ENCODE peak calls at places on chromosomes 13 and 19, in four cellular contexts. W, A, R and U are unnamed samples.

GRCh38 chr13:53460776-53461175 is 432.2 kb downstream of the OLFM4 start:
- DNase-seq in W (no peak), A (no peak), R (no peak), U (no peak)

GRCh38 chr13:29993716-29994488 is 143.5 kb upstream of the UBL3 start:
- DNase-seq in W (no peak), A (no peak), R (no peak), U (no peak)

GRCh38 chr19:55703790-55704215 is 28.8 kb downstream of the EPN1 start:
- DNase-seq in W (peak; percentile 56), A (peak; percentile 79), R (peak; percentile 42), U (no peak)

GRCh38 chr13:39347926-39348901 is 254.8 kb downstream of the LHFPL6 start:
- DNase-seq in W (peak; percentile 66), A (no peak), R (peak; percentile 25), U (no peak)

GRCh38 chr19:35301961-35302360 is 10.0 kb downstream of the MAG start:
- DNase-seq in W (no peak), A (no peak), R (no peak), U (no peak)

GRCh38 chr19:522726-523125 is 8.8 kb upstream of the CDC34 start:
- DNase-seq in W (no peak), A (no peak), R (no peak), U (no peak)

GRCh38 chr19:2820112-2820702 is 539 bp downstream of the ZNF554 start:
- DNase-seq in W (no peak), A (no peak), R (no peak), U (peak; percentile 28)

GRCh38 chr19:801030-801860 is 4.0 kb downstream of the PTBP1 start:
- DNase-seq in W (peak; percentile 44), A (peak; percentile 93), R (peak; percentile 80), U (peak; percentile 55)

GRCh38 chr19:32824136-32824835 is 45.3 kb downstream of the SLC7A9 start:
- DNase-seq in W (no peak), A (no peak), R (no peak), U (no peak)

GRCh38 chr13:98804336-98804855 is 51.9 kb upstream of the SLC15A1 start:
- DNase-seq in W (peak; percentile 85), A (no peak), R (no peak), U (peak; percentile 14)

GRCh38 chr13:44764334-44764733 is 188.2 kb upstream of the TSC22D1 start:
- DNase-seq in W (peak; percentile 95), A (no peak), R (no peak), U (peak; percentile 83)

GRCh38 chr13:113926301-113926761 is 47.5 kb downstream of the C13orf46 start:
- DNase-seq in W (no peak), A (peak; percentile 74), R (peak; percentile 8), U (no peak)

GRCh38 chr13:114035583-114036501 is 62.0 kb upstream of the C13orf46 start:
- DNase-seq in W (no peak), A (no peak), R (no peak), U (no peak)

GRCh38 chr19:34712606-34713261 is 21.3 kb upstream of the ZNF181 start:
- DNase-seq in W (peak; percentile 77), A (no peak), R (peak; percentile 64), U (peak; percentile 69)

GRCh38 chr13:111404746-111405145 is 84.3 kb downstream of the TEX29 start:
- DNase-seq in W (no peak), A (peak; percentile 39), R (no peak), U (no peak)

GRCh38 chr13:42211704-42212103 is 60.2 kb upstream of the AKAP11 start:
- DNase-seq in W (no peak), A (no peak), R (no peak), U (no peak)

GRCh38 chr13:64718116-64718515 is 2512.0 kb downstream of the PCDH9 start:
- DNase-seq in W (no peak), A (no peak), R (no peak), U (no peak)
- H3K4me3 ChIP-seq in W (no peak overlapping the region), A (no peak overlapping the region), R (no peak overlapping the region), U (no peak overlapping the region)

GRCh38 chr19:49926520-49926919 is 2.5 kb upstream of the ATF5 start:
- DNase-seq in W (no peak), A (no peak), R (no peak), U (no peak)
- H3K4me1 ChIP-seq in W (peaks cover 8% of the 10 kb centered on the region), A (no peaks in the 10 kb centered on the region), R (peaks cover 48% of the 10 kb centered on the region), U (peaks cover 7% of the 10 kb centered on the region)

DNA sequence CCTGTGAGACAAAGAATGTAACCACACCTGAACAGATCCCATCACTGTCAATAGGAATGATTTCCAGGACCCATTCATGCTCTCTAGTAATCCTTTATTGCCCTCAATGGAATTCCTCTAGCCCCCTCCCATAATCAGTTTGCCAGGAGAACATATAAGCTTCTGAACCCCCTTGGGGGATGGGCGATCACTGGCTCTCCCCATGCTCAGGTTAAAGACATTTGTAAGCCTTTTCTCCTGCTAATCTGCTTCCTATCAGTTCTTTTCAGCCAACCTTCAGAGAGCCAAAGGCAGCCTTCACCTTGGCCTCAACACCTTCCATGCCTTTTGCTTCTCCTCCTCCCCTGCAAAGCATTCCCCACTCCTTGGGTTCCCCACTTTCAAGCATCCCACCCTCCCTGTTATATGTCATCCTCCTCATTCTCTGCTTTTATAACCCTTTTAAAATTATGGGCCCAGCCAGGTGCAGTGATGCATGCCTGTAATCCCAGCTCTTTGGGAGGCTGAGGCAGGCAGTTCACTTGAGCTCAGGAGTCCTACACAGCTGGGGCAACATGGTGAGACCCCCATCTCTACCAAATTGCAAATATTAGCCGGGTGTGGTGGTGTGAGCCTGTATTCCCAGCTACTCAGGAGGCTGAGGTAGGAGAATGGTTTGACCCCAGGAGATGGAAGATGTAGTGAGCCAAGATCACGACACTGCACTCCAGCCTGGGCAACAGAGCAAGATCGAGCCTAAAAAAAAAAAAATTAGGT is 12.4 kb downstream of the DPRX start:
- DNase-seq in W (no peak), A (no peak), R (no peak), U (no peak)
- H3K4me3 ChIP-seq in W (no peak overlapping the region), A (no peak overlapping the region), R (no peak overlapping the region), U (no peak overlapping the region)

DNA sequence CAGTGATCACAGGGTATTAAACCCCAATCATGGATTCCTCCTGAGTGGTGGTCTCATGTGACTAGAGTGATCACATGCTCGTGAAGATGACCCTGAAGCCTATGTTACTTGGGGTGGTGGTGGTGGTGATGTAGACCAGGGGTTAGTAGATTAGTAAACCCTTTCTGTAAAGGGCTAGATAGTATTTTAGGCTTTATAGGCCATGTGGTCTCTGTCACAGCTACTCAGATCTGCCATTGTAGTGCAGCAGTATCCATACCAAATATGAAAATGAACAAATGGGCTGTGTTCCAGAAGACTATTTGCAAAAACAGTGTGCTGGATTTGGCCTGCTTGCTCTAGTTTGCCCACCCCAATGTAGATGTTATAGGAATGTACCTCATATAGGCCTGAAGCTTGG is 9.4 kb downstream of the NDFIP2 start:
- DNase-seq in W (no peak), A (no peak), R (no peak), U (no peak)
- H3K4me1 ChIP-seq in W (no peaks in the 10 kb centered on the region), A (no peaks in the 10 kb centered on the region), R (peaks cover 27% of the 10 kb centered on the region), U (peaks cover 4% of the 10 kb centered on the region)

GRCh38 chr13:36297259-36297599 is 385 bp downstream of the CCDC169 start:
- DNase-seq in W (peak; percentile 4), A (no peak), R (no peak), U (peak; percentile 18)

GRCh38 chr13:36294061-36294460 is 3.6 kb downstream of the CCDC169 start:
- DNase-seq in W (no peak), A (no peak), R (no peak), U (no peak)

GRCh38 chr13:36297600-36298338 is at the start of gene CCDC169:
- DNase-seq in W (peak; percentile 61), A (peak; percentile 92), R (peak; percentile 81), U (peak; percentile 68)

GRCh38 chr13:36302289-36302688 is 4.7 kb upstream of the CCDC169 start:
- DNase-seq in W (no peak), A (no peak), R (no peak), U (no peak)

DNA sequence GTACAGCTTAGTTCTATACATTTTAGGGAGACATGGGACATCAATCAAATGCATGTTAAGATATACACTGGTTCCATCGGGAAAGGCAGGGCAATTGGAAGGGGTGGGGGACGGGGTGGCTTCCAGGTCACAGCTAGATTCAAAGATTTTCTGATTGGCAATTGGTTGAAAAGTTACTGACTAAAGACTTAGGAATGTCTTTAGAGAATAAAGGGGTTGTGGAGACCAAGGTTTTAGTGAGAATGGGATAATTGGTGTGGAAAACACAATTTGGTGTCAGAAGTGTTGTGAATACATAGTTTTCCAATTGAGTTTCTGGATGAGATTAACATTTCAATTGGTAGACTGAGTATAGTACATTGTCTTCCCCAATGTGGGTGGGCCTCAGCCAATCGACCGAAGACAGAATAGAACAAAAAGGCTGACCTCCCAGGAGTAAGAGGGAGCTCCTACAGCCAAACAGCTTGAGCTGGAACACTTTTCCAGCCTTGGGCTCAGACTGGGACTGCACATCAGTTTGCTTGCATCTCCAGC is 988 bp upstream of the CCDC169 start:
- DNase-seq in W (no peak), A (no peak), R (no peak), U (no peak)
- H3K4me3 ChIP-seq in W (no peak overlapping the region), A (no peak overlapping the region), R (no peak overlapping the region), U (no peak overlapping the region)

GRCh38 chr19:5953680-5954213 is 24.2 kb downstream of the RANBP3 start:
- DNase-seq in W (no peak), A (no peak), R (no peak), U (no peak)

GRCh38 chr19:5952193-5953033 is 25.5 kb downstream of the RANBP3 start:
- DNase-seq in W (no peak), A (no peak), R (no peak), U (no peak)

GRCh38 chr19:5951338-5951861 is 26.5 kb downstream of the RANBP3 start:
- DNase-seq in W (no peak), A (no peak), R (peak; percentile 60), U (no peak)

GRCh38 chr19:5954293-5954692 is 23.6 kb downstream of the RANBP3 start:
- DNase-seq in W (no peak), A (no peak), R (no peak), U (no peak)

GRCh38 chr19:5953034-5953589 is 24.8 kb downstream of the RANBP3 start:
- DNase-seq in W (no peak), A (no peak), R (no peak), U (no peak)
- H3K4me1 ChIP-seq in W (peaks cover 37% of the 10 kb centered on the region), A (peaks cover 4% of the 10 kb centered on the region), R (peaks cover 85% of the 10 kb centered on the region), U (peaks cover 17% of the 10 kb centered on the region)